ENCODE peak calls at places on chromosomes 13 and 19, in five cellular contexts. N, L, P, F and G are unnamed samples.

GRCh38 chr13:27182844-27183497 is 11.4 kb upstream of the USP12 start:
- DNase-seq in N (peak), L (no peak), P (no peak), F (no peak), G (no peak)

GRCh38 chr19:3098515-3099346 is 4.6 kb downstream of the GNA11 start:
- DNase-seq in N (no peak), L (peak), P (peak), F (no peak), G (no peak)

GRCh38 chr19:803686-804418 is 6.6 kb downstream of the PTBP1 start:
- DNase-seq in N (no peak), L (no peak), P (no peak), F (no peak), G (no peak)

GRCh38 chr13:45292176-45292575 is 48.8 kb downstream of the TPT1 start:
- DNase-seq in N (no peak), L (no peak), P (no peak), F (no peak), G (no peak)

GRCh38 chr19:33472696-33473624 is 48.6 kb downstream of the PEPD start:
- DNase-seq in N (no peak), L (peak), P (no peak), F (no peak), G (no peak)

GRCh38 chr13:52848455-52849190 is at the start of gene PCDH8:
- DNase-seq in N (peak), L (no peak), P (no peak), F (no peak), G (no peak)

GRCh38 chr13:67763984-67764383 is 533.8 kb upstream of the PCDH9 start:
- DNase-seq in N (no peak), L (no peak), P (no peak), F (no peak), G (no peak)

GRCh38 chr19:47518139-47518538 is 3.3 kb upstream of the NAPA start:
- DNase-seq in N (no peak), L (no peak), P (no peak), F (no peak), G (no peak)

DNA sequence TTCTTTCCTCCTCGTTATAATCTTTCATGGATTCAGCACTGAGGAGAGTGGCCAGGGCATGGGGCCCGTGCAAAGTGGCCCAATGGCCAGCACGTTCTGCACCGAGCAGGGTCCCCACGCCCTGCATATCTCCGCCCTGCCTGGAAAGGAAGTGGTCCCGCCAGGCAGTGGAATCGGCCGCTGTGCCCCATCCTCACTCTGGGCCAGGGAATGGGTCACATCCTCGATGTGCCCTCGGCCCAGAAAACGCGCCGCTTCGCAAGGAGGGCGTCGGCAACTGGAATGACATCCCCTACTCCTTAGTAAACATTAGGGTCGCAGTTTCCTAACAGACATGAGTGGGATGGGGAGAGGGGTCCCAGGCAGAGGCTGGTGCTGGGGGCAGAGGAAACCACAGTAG is 90.7 kb downstream of the ZNF254 start:
- DNase-seq in N (no peak), L (no peak), P (no peak), F (no peak), G (no peak)
- TF ChIP-seq POLR2A in N (no peak), L (no peak), P (no peak), F (no peak), G (no peak)

GRCh38 chr19:8370176-8371010 is 6.4 kb downstream of the ANGPTL4 start:
- DNase-seq in N (peak), L (no peak), P (no peak), F (no peak), G (no peak)

GRCh38 chr19:8366121-8366581 is 2.2 kb downstream of the ANGPTL4 start:
- DNase-seq in N (no peak), L (no peak), P (no peak), F (no peak), G (no peak)

GRCh38 chr19:8366961-8367326 is 3.0 kb downstream of the ANGPTL4 start:
- DNase-seq in N (no peak), L (peak), P (peak), F (peak), G (no peak)

GRCh38 chr19:8368136-8368535 is 4.2 kb downstream of the ANGPTL4 start:
- DNase-seq in N (no peak), L (no peak), P (no peak), F (no peak), G (no peak)

DNA sequence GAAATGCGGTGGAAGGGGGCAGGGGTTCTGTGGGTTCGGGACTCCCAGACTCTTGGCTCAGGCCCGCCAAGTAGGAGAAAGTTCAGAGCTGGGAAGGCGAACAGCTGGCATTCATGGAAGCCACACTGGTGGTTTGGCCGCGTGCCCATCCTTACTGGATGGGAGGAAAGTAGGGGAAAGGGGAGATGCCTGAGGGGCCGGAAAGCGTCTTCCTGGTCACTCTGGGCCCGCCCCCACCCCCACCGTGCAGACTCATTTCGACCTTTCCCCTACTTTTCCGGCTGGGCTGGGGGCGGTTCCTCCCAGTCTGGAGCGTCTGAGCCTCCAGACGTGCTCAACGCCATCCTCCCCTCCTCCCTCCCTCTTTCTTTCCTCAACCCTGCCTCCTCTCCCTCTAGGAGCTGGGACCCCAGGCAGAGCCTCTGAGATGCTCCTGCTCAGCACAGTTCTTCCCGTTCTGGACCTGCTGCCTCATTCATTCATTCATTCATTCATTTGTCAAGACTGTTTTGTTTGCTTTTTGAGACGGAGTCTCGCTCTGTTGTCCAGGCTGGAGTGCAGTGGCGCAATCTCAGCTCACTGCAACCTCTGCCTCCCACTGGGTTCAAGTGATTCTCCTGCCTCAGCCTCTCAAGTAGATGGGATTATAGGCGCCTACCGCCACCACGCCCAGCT is 3.5 kb downstream of the ANGPTL4 start:
- DNase-seq in N (peak), L (peak), P (peak), F (peak), G (no peak)
- TF ChIP-seq POLR2A in N (no peak), L (no peak), P (no peak), F (no peak), G (no peak)

DNA sequence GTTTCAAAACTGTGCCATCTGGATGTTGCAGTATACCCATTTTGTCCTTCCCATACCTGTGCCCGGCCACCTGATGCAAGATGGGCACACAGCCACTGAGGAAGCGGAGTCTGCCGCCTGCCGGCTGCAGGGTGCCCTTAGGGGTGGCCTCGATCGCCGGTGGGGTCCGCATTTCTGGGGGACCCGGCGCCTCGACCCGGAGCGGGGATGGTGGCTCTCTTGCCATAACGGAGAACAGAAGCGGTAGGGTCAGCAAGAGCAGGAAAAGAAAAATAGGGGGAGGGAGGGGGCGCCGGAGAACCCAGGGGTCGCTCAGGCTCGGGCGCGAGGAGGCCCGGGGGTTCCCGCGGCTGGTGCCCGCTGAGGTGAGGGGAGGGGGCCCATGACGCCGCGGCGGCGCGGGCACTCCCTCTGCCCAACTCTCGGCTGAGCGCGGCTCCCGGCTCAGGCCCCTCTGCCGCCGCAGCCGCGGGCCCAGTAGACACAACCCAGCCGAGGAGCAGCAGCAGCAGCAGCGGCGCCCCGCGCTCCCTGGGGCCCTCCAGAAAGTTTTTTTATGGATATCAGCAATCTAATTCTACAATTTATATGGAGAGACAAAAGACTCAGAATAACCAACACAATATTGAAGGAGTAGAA is 13.8 kb upstream of the CYP4F2 start:
- DNase-seq in N (no peak), L (no peak), P (no peak), F (no peak), G (no peak)
- TF ChIP-seq POLR2A in N (no peak), L (no peak), P (no peak), F (no peak), G (no peak)

GRCh38 chr19:54190503-54190941 is 586 bp upstream of the TSEN34 start:
- DNase-seq in N (peak), L (peak), P (peak), F (peak), G (no peak)
- TF ChIP-seq POLR2A in N (no peak), L (peak), P (no peak), F (no peak), G (no peak)

DNA sequence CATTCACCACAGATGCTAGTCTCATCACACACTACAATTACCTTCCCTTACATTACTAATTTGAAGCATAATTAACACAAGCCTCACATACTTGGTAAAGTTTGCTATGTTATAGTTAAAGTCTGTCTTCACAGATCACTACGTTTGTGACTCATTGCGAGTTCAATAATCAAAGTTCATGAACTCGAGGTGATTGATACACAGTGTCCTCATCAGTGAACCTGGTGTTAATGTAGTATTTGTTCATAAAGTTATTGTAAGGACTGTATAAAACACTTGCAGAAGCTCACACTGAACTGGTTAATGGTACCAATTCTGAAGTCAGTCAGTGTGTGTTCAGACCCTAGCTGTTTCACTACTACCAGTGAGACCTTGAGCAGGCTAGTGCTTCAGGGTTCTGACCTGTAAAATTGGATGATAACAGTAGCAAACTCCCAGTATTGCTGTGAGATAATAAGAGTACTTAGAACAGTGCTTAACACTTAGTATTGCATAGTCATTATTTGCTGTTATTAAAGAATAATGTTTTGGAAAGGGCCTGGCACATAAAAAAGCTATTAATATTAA is 313.3 kb downstream of the LIG4 start:
- DNase-seq in N (no peak), L (no peak), P (no peak), F (no peak), G (no peak)
- TF ChIP-seq POLR2A in N (no peak), L (no peak), P (no peak), F (no peak), G (no peak)

GRCh38 chr13:70104481-70104880 is 3.1 kb upstream of the ATXN8OS start:
- DNase-seq in N (no peak), L (no peak), P (no peak), F (no peak), G (no peak)

DNA sequence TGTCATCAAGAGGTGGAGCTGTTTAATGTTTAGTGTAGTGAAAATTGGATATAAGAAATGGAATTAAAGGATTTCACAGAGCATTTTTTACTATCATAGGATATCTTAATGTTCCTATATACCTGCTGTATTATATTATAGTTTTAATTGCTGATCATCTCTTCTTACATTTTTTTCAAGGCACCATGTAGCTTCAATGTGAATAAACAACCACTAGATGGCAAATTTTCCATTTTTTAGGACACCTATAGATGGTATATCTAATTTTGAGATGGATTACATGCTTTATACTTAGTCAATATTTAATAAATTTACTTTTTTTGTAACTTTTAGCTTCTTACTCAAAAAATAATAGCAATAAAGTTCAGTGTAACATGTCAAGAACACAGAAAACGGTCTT is 9.0 kb upstream of the ATXN8OS start:
- DNase-seq in N (no peak), L (no peak), P (no peak), F (no peak), G (no peak)
- TF ChIP-seq POLR2A in N (no peak), L (no peak), P (no peak), F (no peak), G (no peak)

DNA sequence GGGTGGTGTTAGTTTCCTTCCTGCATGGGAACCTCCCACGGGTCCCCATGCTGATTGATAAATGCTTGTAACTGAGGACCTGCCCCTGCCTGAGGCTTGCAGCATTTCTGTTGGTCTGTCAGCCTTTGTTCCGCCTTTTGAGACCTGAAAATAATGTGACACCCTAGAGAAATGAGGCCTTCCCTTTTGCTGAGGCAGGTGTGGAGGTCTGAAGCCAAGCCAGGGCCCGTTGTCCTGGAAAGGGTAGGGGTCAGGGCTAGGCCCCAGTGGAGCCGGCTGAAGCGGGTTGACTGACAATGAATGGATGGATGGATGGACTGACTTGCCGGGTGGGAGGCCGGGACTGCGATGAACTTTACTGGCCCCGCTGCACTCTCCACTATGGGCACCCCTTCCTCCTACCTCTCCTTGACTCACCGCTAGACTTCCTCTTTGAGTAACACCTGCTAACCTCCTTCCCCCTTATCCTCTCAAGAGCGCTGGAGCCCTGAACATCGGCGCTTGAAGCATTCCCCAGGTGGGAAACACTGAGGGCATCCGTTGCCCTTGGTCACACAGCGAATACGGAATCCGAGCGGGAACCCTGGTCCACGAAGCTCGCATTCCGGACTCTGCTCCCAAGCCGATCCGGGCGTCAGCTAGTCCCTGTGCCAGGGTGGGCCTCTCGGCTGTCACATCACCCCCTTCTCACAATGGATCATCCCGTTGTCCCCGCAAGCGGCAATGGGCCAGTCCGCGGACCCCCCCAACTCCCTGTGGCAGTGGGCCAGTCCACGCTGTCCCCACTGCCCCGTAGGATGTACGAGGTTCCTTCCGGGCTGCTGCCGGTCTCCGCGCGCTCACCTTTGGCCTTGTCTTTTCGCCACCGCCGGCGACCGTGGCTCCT is 4.4 kb downstream of the LIPE start:
- DNase-seq in N (no peak), L (no peak), P (no peak), F (no peak), G (no peak)
- TF ChIP-seq POLR2A in N (no peak), L (no peak), P (no peak), F (no peak), G (no peak)

DNA sequence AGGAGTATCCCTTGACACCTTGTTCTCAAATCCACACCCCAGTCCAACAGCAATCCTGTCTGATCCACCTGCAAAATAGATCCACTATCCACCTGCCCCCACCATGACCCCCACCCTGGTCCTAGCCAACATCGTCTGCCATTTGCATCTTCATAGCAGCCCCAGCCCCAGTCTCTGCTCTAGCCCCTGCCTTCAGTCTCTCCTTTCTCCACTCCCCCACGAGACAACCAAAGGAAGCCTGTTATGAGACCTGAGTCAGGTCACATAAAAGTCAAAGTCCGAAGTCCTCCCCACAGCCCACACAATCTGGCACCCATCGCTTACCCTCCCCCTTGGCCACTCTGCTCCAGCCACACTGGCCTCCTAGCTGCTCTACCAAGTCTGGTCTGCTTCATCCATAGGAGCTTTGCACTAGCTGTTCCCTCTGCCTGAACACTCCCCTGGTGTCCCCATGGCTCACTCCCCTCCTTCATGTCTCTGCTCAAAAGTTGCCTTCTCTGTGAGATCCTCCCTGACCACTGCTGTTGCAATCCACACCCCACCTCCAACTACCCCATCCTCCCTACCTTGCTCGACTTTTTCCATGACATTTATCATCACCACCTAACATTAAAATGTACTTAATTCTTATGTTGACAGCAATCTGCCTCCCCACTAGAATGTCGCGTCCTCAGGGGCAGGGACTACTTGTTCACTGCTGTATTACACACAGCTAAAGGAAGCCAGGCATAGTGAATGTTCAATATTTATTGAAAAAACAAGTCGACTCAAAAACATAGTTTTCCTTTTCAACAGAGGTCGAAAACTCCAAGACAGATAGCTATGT is 1.2 kb upstream of the PLEKHG2 start:
- DNase-seq in N (peak), L (peak), P (peak), F (no peak), G (no peak)
- TF ChIP-seq POLR2A in N (no peak), L (no peak), P (no peak), F (peak), G (no peak)